ENCODE peak calls at places on chromosomes 13 and 19, in seven cellular contexts. D is ACHN; Y is stimulated activated CD8-positive, alpha-beta memory T cell treated with anti-CD3 and anti-CD28 coated beads, Interleukin-7, amount 100 ng/mL, for 1 hour; H is T-helper 2 cell; U is RCC 7860; B is substantia nigra; G is NCI-H1092 treated with DMSO at 0.1 percent for 48 hours. T is an unnamed sample.

GRCh38 chr13:109095126-109095525 is 465.7 kb downstream of the MYO16 start:
- DNase-seq in B (no peak), Y (no peak), H (no peak), G (no peak), U (no peak), D (no peak), T (no peak)

GRCh38 chr13:93744886-93745285 is 518.3 kb downstream of the GPC6 start:
- DNase-seq in Y (no peak), D (no peak), G (no peak), B (no peak), U (no peak), H (no peak), T (no peak)

GRCh38 chr13:99658266-99658991 is 157.2 kb downstream of the TM9SF2 start:
- DNase-seq in D (peak; percentile 59), H (peak; percentile 80), U (peak; percentile 33), G (peak; percentile 90), Y (peak; percentile 16), B (peak; percentile 45), T (peak; percentile 34)

GRCh38 chr13:94705081-94705751 is 7.1 kb downstream of the SOX21 start:
- DNase-seq in G (no peak), U (no peak), H (no peak), B (no peak), D (no peak), Y (no peak), T (no peak)

GRCh38 chr13:29538625-29538976 is 56.9 kb downstream of the SLC7A1 start:
- DNase-seq in Y (no peak), U (no peak), G (no peak), D (no peak), H (no peak), B (no peak), T (no peak)

GRCh38 chr19:18317998-18318800 is 4.7 kb downstream of the LSM4 start:
- DNase-seq in Y (no peak), B (peak; percentile 27), D (no peak), H (peak; percentile 86), G (no peak), U (no peak), T (no peak)

GRCh38 chr13:91236942-91237341 is 110.5 kb upstream of the MIR17HG start:
- DNase-seq in U (no peak), H (no peak), G (no peak), B (no peak), Y (no peak), D (no peak), T (no peak)

GRCh38 chr13:83618966-83619365 is 263.3 kb downstream of the SLITRK1 start:
- DNase-seq in Y (no peak), D (no peak), G (peak; percentile 33), U (no peak), H (no peak), B (no peak), T (no peak)

GRCh38 chr13:36639610-36640009 is 34.2 kb upstream of the SERTM1 start:
- DNase-seq in G (no peak), H (no peak), D (no peak), B (no peak), U (no peak), Y (no peak), T (no peak)

GRCh38 chr13:83048419-83048818 is 833.9 kb downstream of the SLITRK1 start:
- DNase-seq in G (no peak), B (no peak), H (no peak), U (peak; percentile 7), D (no peak), Y (no peak), T (no peak)

GRCh38 chr19:34556500-34556899 is 74.9 kb downstream of the WTIP start:
- DNase-seq in D (peak; percentile 9), B (no peak), U (no peak), G (peak; percentile 35), Y (no peak), H (no peak), T (no peak)

GRCh38 chr13:111595276-111595675 is 274.8 kb downstream of the TEX29 start:
- DNase-seq in B (no peak), U (no peak), H (no peak), G (no peak), D (no peak), Y (no peak), T (no peak)

GRCh38 chr19:15280048-15280725 is 47.9 kb upstream of the EPHX3 start:
- DNase-seq in B (no peak), D (no peak), U (no peak), H (no peak), Y (no peak), G (no peak), T (no peak)

GRCh38 chr19:38388310-38389100 is at the start of gene SPRED3:
- DNase-seq in H (no peak), U (no peak), D (peak; percentile 65), Y (no peak), B (peak; percentile 56), G (no peak), T (no peak)

GRCh38 chr19:30696514-30696913 is 324.3 kb downstream of the ZNF536 start:
- DNase-seq in G (no peak), B (no peak), U (no peak), D (no peak), H (peak; percentile 23), Y (no peak), T (no peak)

GRCh38 chr13:23788459-23788858 is 100.7 kb downstream of the MIPEP start:
- DNase-seq in H (no peak), U (no peak), G (no peak), B (no peak), D (no peak), Y (no peak), T (no peak)

GRCh38 chr13:34901577-34901976 is 40.5 kb upstream of the NBEA start:
- DNase-seq in Y (no peak), B (no peak), G (no peak), D (no peak), U (no peak), H (no peak), T (no peak)

GRCh38 chr13:100106705-100107104 is 17.8 kb downstream of the PCCA start:
- DNase-seq in H (no peak), D (no peak), Y (no peak), U (no peak), G (no peak), B (no peak), T (no peak)

GRCh38 chr19:35085947-35086346 is 29.7 kb upstream of the FXYD3 start:
- DNase-seq in B (no peak), H (no peak), Y (no peak), G (no peak), D (no peak), U (no peak), T (no peak)

GRCh38 chr13:73388586-73388985 is 329.8 kb downstream of the KLF5 start:
- DNase-seq in B (no peak), D (no peak), Y (no peak), H (no peak), U (no peak), G (no peak), T (no peak)

GRCh38 chr19:52981329-52981728 is 18.6 kb upstream of the ZNF816 start:
- DNase-seq in Y (no peak), H (no peak), G (no peak), U (no peak), B (peak; percentile 11), D (no peak), T (no peak)

GRCh38 chr19:51676566-51677083 is 16.5 kb upstream of the SPACA6 start:
- DNase-seq in Y (no peak), H (peak; percentile 62), D (no peak), B (no peak), G (no peak), U (no peak), T (no peak)

GRCh38 chr19:33800012-33800680 is 3.5 kb downstream of the KCTD15 start:
- DNase-seq in H (no peak), G (no peak), Y (no peak), D (no peak), U (no peak), B (no peak), T (no peak)

GRCh38 chr19:13396256-13397080 is 109.8 kb downstream of the CACNA1A start:
- DNase-seq in B (peak; percentile 61), G (no peak), Y (no peak), D (peak; percentile 60), H (no peak), U (no peak), T (no peak)

GRCh38 chr13:96946709-96947311 is 47.5 kb downstream of the OXGR1 start:
- DNase-seq in Y (no peak), H (no peak), D (no peak), G (no peak), U (no peak), B (no peak), T (no peak)

GRCh38 chr13:21075303-21076264 is 14.2 kb upstream of the LATS2 start:
- DNase-seq in G (no peak), D (no peak), H (peak; percentile 30), Y (no peak), B (peak; percentile 15), U (no peak), T (no peak)

GRCh38 chr13:32737111-32737571 is 150.9 kb downstream of the PDS5B start:
- DNase-seq in Y (no peak), G (no peak), U (no peak), D (peak; percentile 30), H (peak; percentile 65), B (no peak), T (no peak)

GRCh38 chr19:52992109-52993004 is 21.4 kb upstream of the ERVV-1 start:
- DNase-seq in H (no peak), B (peak; percentile 24), D (no peak), Y (no peak), G (no peak), U (no peak), T (no peak)

GRCh38 chr19:20558011-20558410 is 7.6 kb downstream of the ZNF737 start:
- DNase-seq in B (peak; percentile 2), U (no peak), Y (no peak), G (no peak), H (peak; percentile 7), D (no peak), T (no peak)

T was measured in activated T-helper 1 cell treated with Interleukin-2 at 50 U/mL for 16 hours.